ENCODE peak calls at places on chromosome 14, in five cellular contexts. D is A549; C is Karpas-422; J is CD8-positive, alpha-beta memory T cell; K is psoas muscle. W is an unnamed sample.
A peak's percentile ranks its signal among the peaks of the same experiment; 100 is the strongest.

GRCh38 chr14:99395904-99396530 is 84.6 kb downstream of the SETD3 start:
- DNase-seq in D (no peak), J (peak; percentile 31), C (no peak), K (no peak), W (no peak)

GRCh38 chr14:70780396-70781075 is 28.8 kb downstream of the MAP3K9 start:
- DNase-seq in K (no peak), J (no peak), D (no peak), C (peak; percentile 95), W (no peak)

GRCh38 chr14:29930283-29930682 is 2.6 kb upstream of the PRKD1 start:
- DNase-seq in J (no peak), C (no peak), D (no peak), K (no peak), W (no peak)

GRCh38 chr14:96578619-96579018 is 76.4 kb downstream of the PAPOLA start:
- DNase-seq in J (no peak), D (no peak), C (no peak), K (no peak), W (no peak)

GRCh38 chr14:56244138-56244789 is 126.1 kb downstream of the PELI2 start:
- DNase-seq in J (no peak), K (no peak), C (no peak), D (peak; percentile 45), W (no peak)

GRCh38 chr14:100873083-100873482 is 30.4 kb downstream of the RTL1 start:
- DNase-seq in J (no peak), D (no peak), C (no peak), K (peak; percentile 13), W (peak; percentile 25)

GRCh38 chr14:90674043-90674670 is 142.1 kb downstream of the TTC7B start:
- DNase-seq in C (no peak), D (no peak), J (no peak), K (peak; percentile 66), W (no peak)

GRCh38 chr14:99872786-99873440 is 79.7 kb downstream of the EML1 start:
- DNase-seq in K (no peak), J (no peak), C (no peak), D (no peak), W (no peak)

GRCh38 chr14:26966942-26967341 is 369.1 kb upstream of the NOVA1 start:
- DNase-seq in C (no peak), J (no peak), K (peak; percentile 37), D (peak; percentile 58), W (no peak)

GRCh38 chr14:42548349-42548748 is 941.7 kb downstream of the LRFN5 start:
- DNase-seq in C (no peak), K (no peak), J (no peak), D (no peak), W (no peak)

GRCh38 chr14:58813745-58814144 is 176.0 kb downstream of the DACT1 start:
- DNase-seq in J (no peak), D (no peak), C (no peak), K (no peak), W (no peak)

GRCh38 chr14:61538464-61539022 is 156.8 kb upstream of the HIF1A start:
- DNase-seq in C (no peak), D (no peak), K (no peak), J (no peak), W (no peak)

GRCh38 chr14:24042733-24043132 is 9.1 kb upstream of the CARMIL3 start:
- DNase-seq in J (no peak), K (no peak), D (no peak), C (no peak), W (no peak)

GRCh38 chr14:36390718-36391117 is 70.3 kb upstream of the MBIP start:
- DNase-seq in K (no peak), J (no peak), C (no peak), D (no peak), W (no peak)

GRCh38 chr14:88005978-88006851 is 1.3 kb downstream of the GPR65 start:
- DNase-seq in J (peak; percentile 86), C (peak; percentile 56), K (no peak), D (no peak), W (no peak)

GRCh38 chr14:99971929-99972747 is 93.1 kb upstream of the EVL start:
- DNase-seq in K (no peak), C (no peak), J (no peak), D (no peak), W (no peak)

GRCh38 chr14:61357118-61357517 is 35.7 kb downstream of the PRKCH start:
- DNase-seq in J (no peak), C (no peak), K (no peak), D (no peak), W (no peak)

GRCh38 chr14:52315355-52315718 is 1.2 kb downstream of the PTGER2 start:
- DNase-seq in C (no peak), K (no peak), J (peak; percentile 31), D (no peak), W (no peak)

GRCh38 chr14:71532790-71533189 is 399.4 kb upstream of the RGS6 start:
- DNase-seq in K (no peak), J (no peak), C (no peak), D (no peak), W (no peak)

GRCh38 chr14:98984719-98985041 is 287.3 kb downstream of the BCL11B start:
- DNase-seq in C (no peak), J (peak; percentile 77), D (no peak), K (no peak), W (no peak)

GRCh38 chr14:39376671-39377403 is 55.4 kb downstream of the FBXO33 start:
- DNase-seq in C (no peak), J (no peak), D (peak; percentile 48), K (no peak), W (no peak)

GRCh38 chr14:37279818-37280217 is 82.1 kb downstream of the MIPOL1 start:
- DNase-seq in J (no peak), C (no peak), K (no peak), D (no peak), W (no peak)

GRCh38 chr14:71725802-71726638 is 206.2 kb upstream of the RGS6 start:
- DNase-seq in K (no peak), C (no peak), J (no peak), D (peak; percentile 17), W (no peak)

GRCh38 chr14:53035796-53036195 is 84.9 kb upstream of the FERMT2 start:
- DNase-seq in C (no peak), J (no peak), K (no peak), D (no peak), W (no peak)

GRCh38 chr14:64708148-64709004 is 4.2 kb downstream of the PLEKHG3 start:
- DNase-seq in K (no peak), J (peak; percentile 43), C (no peak), D (peak; percentile 50), W (no peak)

GRCh38 chr14:51341338-51341737 is 101.3 kb downstream of the TMX1 start:
- DNase-seq in D (no peak), J (no peak), C (no peak), K (no peak), W (no peak)

GRCh38 chr14:60643443-60644402 is 5.6 kb downstream of the SIX1 start:
- DNase-seq in J (no peak), K (peak; percentile 55), D (no peak), C (no peak), W (no peak)

GRCh38 chr14:95545769-95546168 is 10.9 kb downstream of the GLRX5 start:
- DNase-seq in K (no peak), C (no peak), D (peak; percentile 61), J (no peak), W (no peak)

GRCh38 chr14:102675396-102675795 is 82.9 kb downstream of the RCOR1 start:
- DNase-seq in K (no peak), C (no peak), D (no peak), J (no peak), W (no peak)

GRCh38 chr14:101456246-101457159 is 104.8 kb upstream of the DIO3 start:
- DNase-seq in D (no peak), K (no peak), J (no peak), C (no peak), W (no peak)

GRCh38 chr14:80419769-80420168 is 208.5 kb upstream of the DIO2 start:
- DNase-seq in C (no peak), J (no peak), K (no peak), D (no peak), W (no peak)

GRCh38 chr14:24840204-24840893 is 206.4 kb upstream of the GZMB start:
- DNase-seq in K (no peak), J (no peak), C (no peak), D (no peak), W (no peak)

W was measured in sciatic nerve.